ENCODE peak calls at places on chromosomes 11 and 22, in eight cellular contexts. N, D, V, Y, M, R, B and O are unnamed samples.
A peak's percentile ranks its signal among the peaks of the same experiment; 100 is the strongest.

GRCh38 chr11:2411446-2412305 is 11.1 kb downstream of the TSSC4 start:
- DNase-seq in N (no peak), D (no peak), V (no peak), Y (no peak), M (no peak), R (no peak), B (no peak), O (no peak)

GRCh38 chr22:47547881-47548630 is 785.6 kb downstream of the TBC1D22A start:
- DNase-seq in N (no peak), D (no peak), V (no peak), Y (no peak), M (no peak), R (no peak), B (no peak), O (no peak)

GRCh38 chr11:15819679-15820286 is 536.6 kb downstream of the SOX6 start:
- DNase-seq in N (no peak), D (peak; percentile 87), V (no peak), Y (peak; percentile 80), M (peak; percentile 41), R (peak; percentile 86), B (peak; percentile 52), O (no peak)

GRCh38 chr11:1682225-1682901 is 14.6 kb upstream of the KRTAP5-6 start:
- DNase-seq in N (no peak), D (no peak), V (no peak), Y (no peak), M (no peak), R (no peak), B (no peak), O (peak; percentile 46)

GRCh38 chr11:46435679-46436078 is 44.1 kb upstream of the CHRM4 start:
- DNase-seq in N (no peak), D (no peak), V (no peak), Y (no peak), M (no peak), R (no peak), B (no peak), O (no peak)

GRCh38 chr22:19641983-19642451 is 72.3 kb upstream of the SEPTIN5 start:
- DNase-seq in N (no peak), D (no peak), V (no peak), Y (no peak), M (no peak), R (no peak), B (no peak), O (no peak)

GRCh38 chr11:44104472-44105294 is 9.2 kb downstream of the EXT2 start:
- DNase-seq in N (no peak), D (no peak), V (no peak), Y (peak; percentile 32), M (peak; percentile 6), R (no peak), B (no peak), O (no peak)

GRCh38 chr22:38272373-38273134 is at the start of gene TMEM184B:
- DNase-seq in N (peak; percentile 87), D (peak; percentile 83), V (peak; percentile 94), Y (peak; percentile 87), M (peak; percentile 46), R (peak; percentile 88), B (peak; percentile 69), O (peak; percentile 86)

GRCh38 chr22:49517721-49518120 is 310.0 kb downstream of the BRD1 start:
- DNase-seq in N (no peak), D (no peak), V (no peak), Y (no peak), M (no peak), R (no peak), B (no peak), O (no peak)

GRCh38 chr11:69154211-69154913 is 1.4 kb upstream of the SMIM38 start:
- DNase-seq in N (no peak), D (no peak), V (no peak), Y (no peak), M (no peak), R (no peak), B (no peak), O (no peak)

GRCh38 chr22:50193621-50194020 is 7.2 kb upstream of the SELENOO start:
- DNase-seq in N (no peak), D (no peak), V (no peak), Y (no peak), M (no peak), R (no peak), B (no peak), O (no peak)

GRCh38 chr11:72224587-72225410 is at the start of gene INPPL1:
- DNase-seq in N (no peak), D (peak; percentile 64), V (peak; percentile 67), Y (peak; percentile 80), M (no peak), R (peak; percentile 61), B (peak; percentile 15), O (peak; percentile 33)

GRCh38 chr11:86938900-86939880 is 16.0 kb downstream of the FZD4 start:
- DNase-seq in N (no peak), D (no peak), V (peak; percentile 41), Y (peak; percentile 75), M (peak; percentile 46), R (no peak), B (peak; percentile 6), O (no peak)

GRCh38 chr11:69108559-69108958 is 47.2 kb upstream of the SMIM38 start:
- DNase-seq in N (no peak), D (no peak), V (no peak), Y (no peak), M (no peak), R (no peak), B (no peak), O (no peak)

GRCh38 chr11:63767415-63768231 is 952 bp downstream of the ZFTA start:
- DNase-seq in N (peak; percentile 55), D (peak; percentile 53), V (peak; percentile 85), Y (peak; percentile 67), M (peak; percentile 66), R (peak; percentile 78), B (peak; percentile 78), O (peak; percentile 64)

DNA sequence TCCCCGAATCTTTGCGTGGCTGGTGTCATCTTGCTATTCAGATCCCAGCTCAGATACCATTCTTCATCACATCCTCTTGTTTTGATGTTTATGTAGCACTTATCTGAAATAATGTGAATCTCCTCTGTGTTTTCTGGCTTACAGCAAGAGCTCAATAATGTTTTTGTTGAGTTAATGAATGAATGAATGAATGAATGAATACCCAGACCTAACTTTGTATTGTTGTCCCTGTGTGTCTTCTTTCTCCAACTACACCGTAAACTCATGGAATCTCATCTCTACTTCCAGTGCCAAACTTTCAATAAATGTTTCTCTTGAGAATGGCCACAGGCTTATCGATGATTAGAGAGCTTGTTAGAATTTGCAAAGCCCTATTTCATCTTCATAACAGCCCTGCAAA is 110.2 kb downstream of the MYO18B start:
- DNase-seq in N (no peak), D (no peak), V (no peak), Y (no peak), M (no peak), R (no peak), B (no peak), O (no peak)
- H3K4me1 ChIP-seq in N (no peaks in the 10 kb centered on the region), D (no peaks in the 10 kb centered on the region), V (no peaks in the 10 kb centered on the region), Y (no peaks in the 10 kb centered on the region), M (no peaks in the 10 kb centered on the region), R (no peaks in the 10 kb centered on the region), B (no peaks in the 10 kb centered on the region), O (no peaks in the 10 kb centered on the region)

DNA sequence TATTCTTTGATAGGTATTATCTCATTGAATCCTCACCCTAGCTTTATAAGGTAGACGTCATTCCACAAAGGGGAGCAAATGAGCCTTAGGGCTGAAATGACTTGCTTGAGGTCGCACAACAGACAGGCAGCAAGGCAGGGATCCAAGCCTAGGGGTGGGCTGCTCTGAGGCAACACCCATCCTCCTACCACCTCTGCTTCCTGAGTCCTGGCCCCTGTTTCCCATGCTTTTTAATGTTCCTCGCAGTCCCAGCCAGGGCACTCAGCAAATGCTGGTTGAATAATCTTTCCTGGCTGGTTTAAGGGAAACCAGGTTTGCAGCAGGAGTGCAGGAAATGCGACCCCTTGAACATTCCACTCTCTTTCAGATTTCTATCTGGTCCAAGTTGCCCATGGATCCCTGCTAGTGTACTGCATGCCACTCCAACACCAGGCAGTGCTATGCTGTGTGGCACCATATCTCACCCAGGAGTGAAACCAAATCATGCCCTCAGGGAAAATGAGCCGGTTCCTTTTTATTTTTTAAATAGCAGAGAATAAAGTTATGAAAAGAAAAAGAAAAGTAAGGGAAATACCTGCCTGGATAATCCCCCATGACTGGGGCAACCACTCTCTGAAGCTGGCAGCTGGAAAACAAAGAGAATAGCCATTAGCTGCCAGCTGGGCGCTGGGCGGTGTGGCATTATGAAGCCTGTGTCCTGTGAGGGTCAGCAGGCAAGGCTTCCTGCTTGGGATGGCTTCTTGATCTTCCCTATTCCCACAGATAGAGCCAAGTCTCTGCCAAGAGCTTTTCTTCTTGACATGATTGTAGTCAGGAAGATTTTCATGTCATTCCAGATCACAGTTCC is 21.8 kb downstream of the MICAL2 start:
- DNase-seq in N (no peak), D (no peak), V (no peak), Y (no peak), M (no peak), R (no peak), B (no peak), O (peak; percentile 26)
- H3K4me1 ChIP-seq in N (peaks cover 15% of the 10 kb centered on the region), D (peaks cover 33% of the 10 kb centered on the region), V (peaks cover 3% of the 10 kb centered on the region), Y (peaks cover 40% of the 10 kb centered on the region), M (peaks cover 11% of the 10 kb centered on the region), R (no peaks in the 10 kb centered on the region), B (peaks cover 5% of the 10 kb centered on the region), O (peaks cover 12% of the 10 kb centered on the region)

DNA sequence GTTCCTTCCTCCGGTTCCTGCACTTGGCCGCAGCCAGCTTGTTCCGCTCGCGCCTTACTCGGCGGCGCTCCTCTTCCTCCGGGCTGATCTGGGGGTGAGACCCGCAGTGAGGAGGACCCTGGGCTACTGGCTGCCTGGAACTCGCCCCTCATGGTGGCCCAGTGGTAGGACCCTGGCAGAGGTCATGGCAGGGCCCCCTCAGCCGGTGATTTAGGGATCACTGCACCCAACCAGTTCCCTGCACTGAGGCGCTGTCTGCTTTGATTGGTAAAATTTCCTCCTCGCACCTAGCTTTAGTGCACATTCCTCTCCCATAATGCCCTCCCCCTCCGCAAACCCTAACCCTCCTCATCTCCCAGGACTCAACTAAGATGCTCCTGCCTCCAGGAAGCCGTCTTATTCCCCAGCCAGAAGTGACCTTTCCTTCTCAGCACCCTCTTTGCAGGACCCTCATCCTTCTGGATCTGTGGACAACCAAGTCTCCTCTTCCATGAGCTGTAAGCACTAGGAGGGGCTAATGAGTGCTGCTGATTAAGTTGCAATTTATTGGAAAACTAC is 3.6 kb downstream of the CCDC85B start:
- DNase-seq in N (no peak), D (no peak), V (no peak), Y (no peak), M (no peak), R (no peak), B (no peak), O (no peak)
- H3K4me1 ChIP-seq in N (peaks cover 49% of the 10 kb centered on the region), D (peaks cover 33% of the 10 kb centered on the region), V (peaks cover 56% of the 10 kb centered on the region), Y (peaks cover 20% of the 10 kb centered on the region), M (peaks cover 65% of the 10 kb centered on the region), R (no peaks in the 10 kb centered on the region), B (peaks cover 79% of the 10 kb centered on the region), O (peaks cover 44% of the 10 kb centered on the region)

GRCh38 chr11:67415501-67416304 is at the start of gene CARNS1:
- DNase-seq in N (no peak), D (no peak), V (no peak), Y (no peak), M (no peak), R (no peak), B (no peak), O (no peak)

GRCh38 chr11:67411785-67412152 is 3.7 kb upstream of the CARNS1 start:
- DNase-seq in N (no peak), D (no peak), V (no peak), Y (no peak), M (no peak), R (no peak), B (no peak), O (no peak)

GRCh38 chr11:67412495-67413179 is 2.8 kb upstream of the CARNS1 start:
- DNase-seq in N (no peak), D (no peak), V (no peak), Y (no peak), M (no peak), R (no peak), B (no peak), O (no peak)

GRCh38 chr11:67410984-67411784 is 4.3 kb upstream of the CARNS1 start:
- DNase-seq in N (no peak), D (no peak), V (no peak), Y (no peak), M (no peak), R (no peak), B (no peak), O (no peak)

GRCh38 chr11:67413266-67413797 is 2.1 kb upstream of the CARNS1 start:
- DNase-seq in N (no peak), D (no peak), V (no peak), Y (no peak), M (no peak), R (no peak), B (no peak), O (no peak)
- H3K4me1 ChIP-seq in N (peaks cover 89% of the 10 kb centered on the region), D (no peaks in the 10 kb centered on the region), V (peaks cover 3% of the 10 kb centered on the region), Y (peaks cover 4% of the 10 kb centered on the region), M (peaks cover 28% of the 10 kb centered on the region), R (peaks cover 4% of the 10 kb centered on the region), B (peaks cover 8% of the 10 kb centered on the region), O (no peaks in the 10 kb centered on the region)